ENCODE peak calls at places on chromosome 22, in nine cellular contexts. H is kidney, I is AG10803, T is A549, G is astrocyte of the spinal cord, C is mammary epithelial cell, F is adrenal gland, M is uterus, Z is left lung. E is an unnamed sample.

GRCh38 chr22:31491218-31491962 is 1.7 kb upstream of the EIF4ENIF1 start:
- DNase-seq in G (no peak), M (no peak), Z (no peak), H (no peak), C (no peak), I (no peak), T (no peak), F (no peak), E (no peak)

GRCh38 chr22:23520875-23521441 is 59.1 kb downstream of the IGLL1 start:
- DNase-seq in H (peak; percentile 86), Z (peak; percentile 71), F (no peak), C (no peak), I (peak; percentile 15), M (peak; percentile 42), T (peak; percentile 15), G (peak; percentile 46), E (peak; percentile 38)

GRCh38 chr22:22761606-22761962 is 117.2 kb downstream of the GGTLC2 start:
- DNase-seq in G (no peak), F (no peak), C (peak; percentile 2), I (no peak), Z (no peak), T (no peak), H (no peak), M (no peak), E (no peak)

GRCh38 chr22:50342651-50343540 is at the start of gene PPP6R2:
- DNase-seq in F (peak; percentile 72), H (peak; percentile 93), I (peak; percentile 58), M (peak; percentile 88), Z (peak; percentile 98), T (no peak), G (peak; percentile 56), C (peak; percentile 56), E (peak; percentile 76)

GRCh38 chr22:23152238-23153114 is 7.2 kb downstream of the RAB36 start:
- DNase-seq in Z (peak; percentile 64), C (no peak), I (no peak), G (no peak), H (peak; percentile 68), T (no peak), M (no peak), F (no peak), E (no peak)

GRCh38 chr22:19271856-19272535 is 19.5 kb downstream of the CLTCL1 start:
- DNase-seq in T (peak; percentile 26), H (no peak), M (no peak), G (peak; percentile 49), F (peak; percentile 87), C (peak; percentile 20), Z (no peak), I (no peak), E (peak; percentile 59)

GRCh38 chr22:24445481-24446290 is 18.3 kb downstream of the ADORA2A start:
- DNase-seq in C (no peak), H (peak; percentile 52), Z (no peak), G (no peak), T (no peak), I (no peak), M (no peak), F (no peak), E (no peak)

GRCh38 chr22:19974233-19974861 is 32.7 kb upstream of the TXNRD2 start:
- DNase-seq in M (no peak), Z (no peak), F (no peak), T (peak; percentile 57), H (no peak), G (peak; percentile 77), C (no peak), I (peak; percentile 48), E (peak; percentile 88)

GRCh38 chr22:48100685-48101417 is 1338.4 kb downstream of the TBC1D22A start:
- DNase-seq in T (no peak), G (no peak), F (no peak), H (no peak), I (no peak), M (no peak), Z (no peak), C (no peak), E (no peak)

GRCh38 chr22:39543095-39543494 is 10.5 kb upstream of the RPS19BP1 start:
- DNase-seq in T (peak; percentile 33), H (no peak), I (no peak), M (no peak), G (no peak), F (no peak), Z (no peak), C (no peak), E (peak; percentile 62)

GRCh38 chr22:20624161-20624616 is 116.8 kb downstream of the MED15 start:
- DNase-seq in M (no peak), H (no peak), T (no peak), Z (no peak), I (no peak), F (no peak), C (peak; percentile 41), G (no peak), E (peak; percentile 8)

GRCh38 chr22:50595189-50595588 is 5.4 kb upstream of the MAPK8IP2 start:
- DNase-seq in G (no peak), F (no peak), H (no peak), T (no peak), M (no peak), C (peak; percentile 12), Z (no peak), I (no peak), E (no peak)

GRCh38 chr22:44335903-44336803 is 23.4 kb upstream of the SHISAL1 start:
- DNase-seq in H (no peak), Z (no peak), C (no peak), G (no peak), F (no peak), T (no peak), M (no peak), I (no peak), E (no peak)

GRCh38 chr22:27480487-27480886 is 321.1 kb downstream of the MN1 start:
- DNase-seq in Z (no peak), C (no peak), F (no peak), H (peak; percentile 29), G (no peak), T (no peak), I (no peak), M (no peak), E (no peak)

GRCh38 chr22:50150161-50151129 is 20.1 kb upstream of the PANX2 start:
- DNase-seq in T (no peak), M (no peak), G (no peak), I (no peak), C (no peak), Z (no peak), F (no peak), H (no peak), E (no peak)

GRCh38 chr22:44125421-44125820 is 55.3 kb upstream of the PARVG start:
- DNase-seq in Z (peak; percentile 14), G (no peak), C (no peak), I (no peak), M (no peak), T (no peak), F (no peak), H (peak; percentile 12), E (no peak)

GRCh38 chr22:17938484-17938924 is 85.9 kb downstream of the MICAL3 start:
- DNase-seq in G (no peak), M (no peak), T (no peak), F (no peak), I (peak; percentile 47), Z (no peak), C (no peak), H (no peak), E (peak; percentile 73)

GRCh38 chr22:44026630-44027511 is 2.8 kb downstream of the PARVB start:
- DNase-seq in T (no peak), G (peak; percentile 44), C (no peak), M (peak; percentile 38), Z (peak; percentile 89), I (peak; percentile 61), F (peak; percentile 74), H (peak; percentile 87), E (peak; percentile 50)

GRCh38 chr22:50444663-50445062 is 30.2 kb downstream of the SBF1 start:
- DNase-seq in I (peak; percentile 74), H (peak; percentile 76), C (peak; percentile 21), F (peak; percentile 90), Z (no peak), T (no peak), G (peak; percentile 75), M (no peak), E (peak; percentile 88)

GRCh38 chr22:31102441-31103081 is 4.8 kb downstream of the SELENOM start:
- DNase-seq in F (peak; percentile 95), C (peak; percentile 58), H (peak; percentile 91), Z (no peak), I (peak; percentile 96), G (peak; percentile 83), M (peak; percentile 91), T (no peak), E (peak; percentile 96)

DNA sequence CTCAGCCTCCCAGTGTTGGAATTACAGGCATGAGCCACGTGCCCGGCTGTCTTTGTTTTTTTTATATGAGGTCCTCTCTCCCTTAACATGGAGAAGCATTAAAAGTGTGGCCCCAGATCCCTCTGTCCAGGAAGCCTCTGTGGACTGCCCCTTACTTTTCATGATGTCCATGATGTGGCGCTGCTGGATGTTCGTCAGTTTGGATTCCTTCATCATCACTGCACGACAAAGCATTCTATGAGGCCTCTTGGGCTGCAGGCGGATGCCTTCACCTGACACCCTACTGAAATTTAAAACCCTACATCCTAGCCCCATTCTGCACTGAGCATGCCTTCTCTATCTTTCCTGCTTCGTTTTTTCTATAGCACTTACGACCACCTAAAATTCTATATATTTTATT is 2.1 kb downstream of the C22orf23 start:
- DNase-seq in T (peak; percentile 10), F (no peak), G (no peak), C (peak; percentile 49), M (no peak), Z (no peak), H (no peak), I (no peak), E (peak; percentile 31)
- TF ChIP-seq CTCF in T (no peak), F (no peak), G (no peak), C (peak; percentile 16), M (no peak), Z (no peak), H (no peak), I (no peak), E (peak; percentile 13)

DNA sequence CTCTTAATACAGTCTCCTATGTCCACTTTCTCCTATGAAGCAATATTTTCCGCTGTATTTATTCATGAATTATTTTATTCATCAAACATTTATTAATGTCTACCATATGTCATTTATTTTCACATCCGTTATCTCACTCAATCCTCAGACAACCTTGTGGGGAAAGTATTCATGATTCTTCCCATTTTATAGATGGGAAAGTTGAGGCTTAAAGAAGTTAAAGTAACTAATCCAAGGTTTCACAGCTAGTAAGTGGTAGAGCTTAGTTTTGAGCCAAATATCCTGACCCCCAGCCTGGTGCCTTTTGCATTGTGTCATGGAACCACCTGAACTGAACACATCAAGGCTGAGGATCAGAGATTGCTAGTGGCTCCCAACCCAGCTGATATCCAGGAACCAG is 66.6 kb downstream of the ISX start:
- DNase-seq in F (no peak), T (no peak), I (no peak), H (no peak), Z (no peak), M (no peak), G (no peak), C (no peak), E (no peak)
- H3K4me3 ChIP-seq in F (no peak overlapping the region), T (no peak overlapping the region), I (no peak overlapping the region), H (no peak overlapping the region), Z (no peak overlapping the region), M (no peak overlapping the region), G (no peak overlapping the region), C (no peak overlapping the region), E (no peak overlapping the region)

GRCh38 chr22:33139937-33140336 is 81.8 kb upstream of the SYN3 start:
- DNase-seq in I (no peak), G (no peak), F (no peak), M (no peak), H (no peak), T (no peak), C (no peak), Z (no peak), E (no peak)
- TF ChIP-seq CTCF in I (no peak), G (no peak), F (no peak), M (no peak), H (no peak), T (no peak), C (no peak), Z (no peak), E (no peak)

GRCh38 chr22:41479671-41480396 is 10.9 kb downstream of the ACO2 start:
- DNase-seq in F (no peak), T (no peak), C (no peak), H (no peak), I (peak; percentile 54), M (no peak), Z (no peak), G (peak; percentile 92), E (peak; percentile 88)
- H3K4me3 ChIP-seq in F (no peak overlapping the region), T (no peak overlapping the region), C (no peak overlapping the region), H (no peak overlapping the region), I (no peak overlapping the region), M (no peak overlapping the region), Z (no peak overlapping the region), G (no peak overlapping the region), E (no peak overlapping the region)